ENCODE peak calls at places on chromosomes 6 and 20, in seven cellular contexts. One of them, this sample, is unnamed.

GRCh38 chr6:138970856-138971425 is 17.1 kb downstream of the REPS1 start:
- DNase-seq in psoas muscle: no peak
- DNase-seq in cardiac fibroblast: peak
- DNase-seq in left lung: no peak
- DNase-seq in stomach: no peak
- DNase-seq in OCI-LY7: no peak
- DNase-seq in foreskin fibroblast: peak
- DNase-seq in this sample: peak

GRCh38 chr20:41436679-41437078 is 70.1 kb upstream of the EMILIN3 start:
- DNase-seq in foreskin fibroblast: peak
- DNase-seq in cardiac fibroblast: peak
- DNase-seq in left lung: no peak
- DNase-seq in psoas muscle: no peak
- DNase-seq in stomach: no peak
- DNase-seq in OCI-LY7: no peak
- DNase-seq in this sample: no peak

GRCh38 chr20:14580426-14581074 is 243.1 kb upstream of the FLRT3 start:
- DNase-seq in stomach: no peak
- DNase-seq in left lung: no peak
- DNase-seq in psoas muscle: no peak
- DNase-seq in OCI-LY7: no peak
- DNase-seq in foreskin fibroblast: no peak
- DNase-seq in cardiac fibroblast: no peak
- DNase-seq in this sample: no peak

GRCh38 chr6:99613705-99614429 is 7.2 kb downstream of the PRDM13 start:
- DNase-seq in stomach: no peak
- DNase-seq in psoas muscle: peak
- DNase-seq in cardiac fibroblast: no peak
- DNase-seq in left lung: no peak
- DNase-seq in foreskin fibroblast: no peak
- DNase-seq in OCI-LY7: peak
- DNase-seq in this sample: peak

GRCh38 chr6:168122521-168122920 is 43.5 kb upstream of the FRMD1 start:
- DNase-seq in cardiac fibroblast: no peak
- DNase-seq in OCI-LY7: no peak
- DNase-seq in foreskin fibroblast: no peak
- DNase-seq in psoas muscle: no peak
- DNase-seq in left lung: no peak
- DNase-seq in stomach: no peak
- DNase-seq in this sample: no peak

GRCh38 chr20:48482790-48483189 is 345.0 kb downstream of the PREX1 start:
- DNase-seq in foreskin fibroblast: no peak
- DNase-seq in cardiac fibroblast: no peak
- DNase-seq in stomach: no peak
- DNase-seq in left lung: no peak
- DNase-seq in OCI-LY7: no peak
- DNase-seq in psoas muscle: no peak
- DNase-seq in this sample: peak

GRCh38 chr6:5361371-5361770 is 100.1 kb downstream of the FARS2 start:
- DNase-seq in cardiac fibroblast: peak
- DNase-seq in OCI-LY7: no peak
- DNase-seq in foreskin fibroblast: peak
- DNase-seq in stomach: no peak
- DNase-seq in left lung: no peak
- DNase-seq in psoas muscle: no peak
- DNase-seq in this sample: no peak

GRCh38 chr6:20117474-20117873 is 94.8 kb downstream of the MBOAT1 start:
- DNase-seq in foreskin fibroblast: no peak
- DNase-seq in psoas muscle: no peak
- DNase-seq in cardiac fibroblast: no peak
- DNase-seq in left lung: no peak
- DNase-seq in stomach: no peak
- DNase-seq in OCI-LY7: no peak
- DNase-seq in this sample: peak

GRCh38 chr6:52718535-52718934 is 44.7 kb downstream of the GSTA2 start:
- DNase-seq in cardiac fibroblast: peak
- DNase-seq in OCI-LY7: no peak
- DNase-seq in foreskin fibroblast: no peak
- DNase-seq in stomach: no peak
- DNase-seq in left lung: no peak
- DNase-seq in psoas muscle: no peak
- DNase-seq in this sample: no peak

GRCh38 chr6:75334266-75335040 is 49.9 kb upstream of the TMEM30A start:
- DNase-seq in foreskin fibroblast: peak
- DNase-seq in psoas muscle: no peak
- DNase-seq in left lung: no peak
- DNase-seq in cardiac fibroblast: peak
- DNase-seq in stomach: no peak
- DNase-seq in OCI-LY7: no peak
- DNase-seq in this sample: no peak

GRCh38 chr6:125918230-125918629 is 38.3 kb upstream of the HINT3 start:
- DNase-seq in foreskin fibroblast: no peak
- DNase-seq in stomach: no peak
- DNase-seq in psoas muscle: no peak
- DNase-seq in OCI-LY7: no peak
- DNase-seq in cardiac fibroblast: no peak
- DNase-seq in left lung: no peak
- DNase-seq in this sample: no peak

GRCh38 chr6:31620586-31621319 is at the start of gene PRRC2A:
- DNase-seq in stomach: peak
- DNase-seq in psoas muscle: no peak
- DNase-seq in left lung: peak
- DNase-seq in foreskin fibroblast: no peak
- DNase-seq in cardiac fibroblast: no peak
- DNase-seq in OCI-LY7: peak
- DNase-seq in this sample: no peak

GRCh38 chr6:6893701-6894100 is 214.1 kb upstream of the RREB1 start:
- DNase-seq in stomach: no peak
- DNase-seq in left lung: no peak
- DNase-seq in cardiac fibroblast: no peak
- DNase-seq in OCI-LY7: no peak
- DNase-seq in psoas muscle: peak
- DNase-seq in foreskin fibroblast: no peak
- DNase-seq in this sample: no peak

GRCh38 chr20:26209171-26209941 is 512.7 kb upstream of the ZNF337 start:
- DNase-seq in cardiac fibroblast: peak
- DNase-seq in stomach: no peak
- DNase-seq in foreskin fibroblast: no peak
- DNase-seq in psoas muscle: peak
- DNase-seq in left lung: peak
- DNase-seq in OCI-LY7: no peak
- DNase-seq in this sample: peak

DNA sequence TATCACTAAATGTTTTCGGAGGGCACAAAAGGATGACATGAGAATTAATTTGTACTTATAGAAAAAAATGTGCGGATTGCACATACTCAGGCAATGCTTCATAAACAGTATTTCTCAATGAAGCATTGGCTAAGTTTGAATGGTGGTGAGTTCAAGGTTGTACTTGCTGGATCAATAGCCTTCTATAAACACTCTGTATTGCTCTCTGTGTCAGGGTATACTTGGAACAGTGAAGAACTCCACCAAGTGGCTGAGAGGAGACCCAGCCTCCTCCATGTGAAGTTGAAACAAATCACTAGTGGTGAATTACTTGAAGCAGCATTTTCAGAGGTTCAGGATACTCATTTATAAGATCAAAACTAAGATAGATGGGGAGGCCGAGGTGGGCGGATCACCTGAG is 360.6 kb downstream of the RIMS1 start:
- DNase-seq in stomach: no peak
- DNase-seq in OCI-LY7: no peak
- DNase-seq in cardiac fibroblast: no peak
- DNase-seq in psoas muscle: no peak
- DNase-seq in foreskin fibroblast: no peak
- DNase-seq in left lung: no peak
- DNase-seq in this sample: peak
- TF ChIP-seq CTCF in stomach: no peak
- TF ChIP-seq CTCF in OCI-LY7: peak
- TF ChIP-seq CTCF in cardiac fibroblast: no peak
- TF ChIP-seq CTCF in psoas muscle: no peak
- TF ChIP-seq CTCF in foreskin fibroblast: no peak
- TF ChIP-seq CTCF in left lung: no peak
- TF ChIP-seq CTCF in this sample: no peak

GRCh38 chr20:44615169-44615791 is 32.9 kb downstream of the PKIG start:
- DNase-seq in foreskin fibroblast: no peak
- DNase-seq in left lung: no peak
- DNase-seq in stomach: no peak
- DNase-seq in OCI-LY7: peak
- DNase-seq in cardiac fibroblast: peak
- DNase-seq in psoas muscle: no peak
- DNase-seq in this sample: peak
- H3K4me3 ChIP-seq in foreskin fibroblast: no peak
- H3K4me3 ChIP-seq in left lung: no peak
- H3K4me3 ChIP-seq in stomach: no peak
- H3K4me3 ChIP-seq in OCI-LY7: no peak
- H3K4me3 ChIP-seq in cardiac fibroblast: no peak
- H3K4me3 ChIP-seq in psoas muscle: no peak
- H3K4me3 ChIP-seq in this sample: no peak

GRCh38 chr6:13600036-13600435 is 15.1 kb upstream of the NOL7 start:
- DNase-seq in left lung: no peak
- DNase-seq in psoas muscle: no peak
- DNase-seq in cardiac fibroblast: no peak
- DNase-seq in foreskin fibroblast: no peak
- DNase-seq in stomach: no peak
- DNase-seq in OCI-LY7: no peak
- DNase-seq in this sample: no peak

GRCh38 chr6:13605634-13606033 is 9.5 kb upstream of the NOL7 start:
- DNase-seq in stomach: no peak
- DNase-seq in psoas muscle: no peak
- DNase-seq in foreskin fibroblast: no peak
- DNase-seq in OCI-LY7: no peak
- DNase-seq in cardiac fibroblast: no peak
- DNase-seq in left lung: no peak
- DNase-seq in this sample: no peak

GRCh38 chr6:13604135-13604534 is 11.0 kb upstream of the NOL7 start:
- DNase-seq in stomach: no peak
- DNase-seq in OCI-LY7: no peak
- DNase-seq in foreskin fibroblast: no peak
- DNase-seq in left lung: no peak
- DNase-seq in cardiac fibroblast: no peak
- DNase-seq in psoas muscle: no peak
- DNase-seq in this sample: no peak

DNA sequence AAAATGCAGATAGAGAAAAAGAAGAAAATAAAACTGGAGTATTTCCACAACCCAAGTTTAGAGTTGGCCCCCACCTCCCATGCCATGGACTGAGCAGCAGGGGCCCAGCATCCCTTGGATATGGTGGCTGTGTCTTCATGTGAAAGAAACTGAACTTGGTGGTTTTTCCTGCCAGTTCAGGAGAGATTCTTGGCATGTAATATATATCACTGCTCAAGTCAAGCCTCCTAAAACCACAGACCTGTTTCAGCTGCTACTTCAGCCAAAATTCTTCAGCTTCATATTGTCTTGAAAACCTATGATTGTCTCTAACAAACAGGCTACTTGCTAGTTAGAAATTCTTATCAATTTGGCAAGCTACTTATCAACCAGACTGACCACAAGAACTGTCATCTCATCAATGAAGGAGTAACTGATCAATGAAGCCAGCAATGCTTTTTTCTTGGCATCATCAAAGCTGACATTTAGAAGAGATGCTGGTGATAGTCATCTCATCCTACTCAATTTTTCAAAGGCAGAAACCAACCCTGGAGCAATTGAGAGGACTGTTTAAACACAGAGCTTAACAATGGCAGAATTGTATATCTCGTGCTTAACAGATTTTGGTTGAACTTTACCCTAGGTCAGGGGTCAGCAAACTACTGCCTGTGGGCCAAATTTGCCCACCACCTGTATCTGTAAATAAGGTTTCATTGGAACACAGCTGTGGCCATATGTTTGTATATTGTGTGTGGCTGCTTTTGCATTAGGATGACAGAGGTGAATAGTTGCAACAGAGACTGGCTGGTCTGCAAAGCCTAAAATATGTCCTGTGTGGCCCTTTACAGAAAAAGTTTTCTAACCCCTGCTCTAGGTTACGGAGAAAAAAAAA is 10.4 kb upstream of the NOL7 start:
- DNase-seq in foreskin fibroblast: no peak
- DNase-seq in OCI-LY7: no peak
- DNase-seq in psoas muscle: no peak
- DNase-seq in stomach: no peak
- DNase-seq in cardiac fibroblast: peak
- DNase-seq in left lung: no peak
- DNase-seq in this sample: no peak
- TF ChIP-seq CTCF in foreskin fibroblast: no peak
- TF ChIP-seq CTCF in OCI-LY7: no peak
- TF ChIP-seq CTCF in psoas muscle: no peak
- TF ChIP-seq CTCF in stomach: no peak
- TF ChIP-seq CTCF in cardiac fibroblast: no peak
- TF ChIP-seq CTCF in left lung: no peak
- TF ChIP-seq CTCF in this sample: no peak

GRCh38 chr20:63636752-63637633 is 10.1 kb upstream of the GMEB2 start:
- DNase-seq in OCI-LY7: no peak
- DNase-seq in left lung: no peak
- DNase-seq in cardiac fibroblast: no peak
- DNase-seq in stomach: no peak
- DNase-seq in foreskin fibroblast: no peak
- DNase-seq in psoas muscle: no peak
- DNase-seq in this sample: no peak

GRCh38 chr20:63640086-63640485 is 13.1 kb downstream of the STMN3 start:
- DNase-seq in cardiac fibroblast: no peak
- DNase-seq in foreskin fibroblast: no peak
- DNase-seq in stomach: no peak
- DNase-seq in OCI-LY7: no peak
- DNase-seq in psoas muscle: no peak
- DNase-seq in left lung: no peak
- DNase-seq in this sample: no peak

GRCh38 chr20:63641146-63641791 is 12.0 kb downstream of the STMN3 start:
- DNase-seq in left lung: no peak
- DNase-seq in psoas muscle: no peak
- DNase-seq in stomach: no peak
- DNase-seq in foreskin fibroblast: no peak
- DNase-seq in OCI-LY7: no peak
- DNase-seq in cardiac fibroblast: no peak
- DNase-seq in this sample: peak

GRCh38 chr20:63641792-63642517 is 11.3 kb downstream of the STMN3 start:
- DNase-seq in foreskin fibroblast: peak
- DNase-seq in stomach: peak
- DNase-seq in OCI-LY7: peak
- DNase-seq in psoas muscle: peak
- DNase-seq in cardiac fibroblast: peak
- DNase-seq in left lung: peak
- DNase-seq in this sample: peak

GRCh38 chr20:63639093-63639860 is 12.4 kb upstream of the GMEB2 start:
- DNase-seq in OCI-LY7: peak
- DNase-seq in left lung: no peak
- DNase-seq in foreskin fibroblast: no peak
- DNase-seq in cardiac fibroblast: no peak
- DNase-seq in stomach: peak
- DNase-seq in psoas muscle: peak
- DNase-seq in this sample: peak
- H3K4me3 ChIP-seq in OCI-LY7: peak
- H3K4me3 ChIP-seq in left lung: peak
- H3K4me3 ChIP-seq in foreskin fibroblast: no peak
- H3K4me3 ChIP-seq in cardiac fibroblast: no peak
- H3K4me3 ChIP-seq in stomach: no peak
- H3K4me3 ChIP-seq in psoas muscle: no peak
- H3K4me3 ChIP-seq in this sample: peak